ENCODE peak calls at places on chromosomes 11 and 22, in nine cellular contexts. One of them, this sample, is unnamed.
A peak's percentile ranks its signal among the peaks of the same experiment; 100 is the strongest.

GRCh38 chr11:1230456-1231395 is 7.9 kb downstream of the MUC5B start:
- DNase-seq in testis: no peak
- DNase-seq in A549: no peak
- DNase-seq in cardiac muscle cell: no peak
- DNase-seq in tibial nerve: no peak
- DNase-seq in CD8-positive, alpha-beta T cell: no peak
- DNase-seq in body of pancreas: peak; percentile 11
- DNase-seq in neuronal stem cell: no peak
- DNase-seq in GM23338: no peak
- DNase-seq in this sample: no peak

GRCh38 chr11:7977251-7977917 is 9.8 kb upstream of the EIF3F start:
- DNase-seq in testis: no peak
- DNase-seq in A549: no peak
- DNase-seq in cardiac muscle cell: peak; percentile 73
- DNase-seq in tibial nerve: no peak
- DNase-seq in CD8-positive, alpha-beta T cell: no peak
- DNase-seq in body of pancreas: no peak
- DNase-seq in neuronal stem cell: no peak
- DNase-seq in GM23338: peak; percentile 50
- DNase-seq in this sample: no peak

GRCh38 chr22:49302530-49302929 is 525.1 kb downstream of the BRD1 start:
- DNase-seq in testis: peak; percentile 10
- DNase-seq in A549: no peak
- DNase-seq in cardiac muscle cell: no peak
- DNase-seq in tibial nerve: no peak
- DNase-seq in CD8-positive, alpha-beta T cell: no peak
- DNase-seq in body of pancreas: no peak
- DNase-seq in neuronal stem cell: no peak
- DNase-seq in GM23338: no peak
- DNase-seq in this sample: no peak

GRCh38 chr11:2587132-2587930 is 112.5 kb downstream of the KCNQ1OT1 start:
- DNase-seq in testis: peak; percentile 9
- DNase-seq in A549: no peak
- DNase-seq in cardiac muscle cell: no peak
- DNase-seq in tibial nerve: peak; percentile 2
- DNase-seq in CD8-positive, alpha-beta T cell: no peak
- DNase-seq in body of pancreas: peak; percentile 8
- DNase-seq in neuronal stem cell: no peak
- DNase-seq in GM23338: no peak
- DNase-seq in this sample: no peak

GRCh38 chr11:10302294-10302743 is 2.6 kb upstream of the ADM start:
- DNase-seq in testis: no peak
- DNase-seq in A549: no peak
- DNase-seq in cardiac muscle cell: peak; percentile 33
- DNase-seq in tibial nerve: no peak
- DNase-seq in CD8-positive, alpha-beta T cell: no peak
- DNase-seq in body of pancreas: peak; percentile 78
- DNase-seq in neuronal stem cell: no peak
- DNase-seq in GM23338: no peak
- DNase-seq in this sample: no peak

GRCh38 chr11:19673924-19674390 is 38.7 kb upstream of the NAV2 start:
- DNase-seq in testis: peak; percentile 74
- DNase-seq in A549: no peak
- DNase-seq in cardiac muscle cell: peak; percentile 64
- DNase-seq in tibial nerve: peak; percentile 56
- DNase-seq in CD8-positive, alpha-beta T cell: no peak
- DNase-seq in body of pancreas: no peak
- DNase-seq in neuronal stem cell: peak; percentile 37
- DNase-seq in GM23338: peak; percentile 54
- DNase-seq in this sample: no peak

GRCh38 chr11:42806191-42806590 is 505.6 kb upstream of the API5 start:
- DNase-seq in testis: no peak
- DNase-seq in A549: no peak
- DNase-seq in cardiac muscle cell: no peak
- DNase-seq in tibial nerve: no peak
- DNase-seq in CD8-positive, alpha-beta T cell: no peak
- DNase-seq in body of pancreas: no peak
- DNase-seq in neuronal stem cell: no peak
- DNase-seq in GM23338: no peak
- DNase-seq in this sample: no peak

GRCh38 chr11:86192858-86193257 is 51.7 kb upstream of the EED start:
- DNase-seq in testis: no peak
- DNase-seq in A549: no peak
- DNase-seq in cardiac muscle cell: no peak
- DNase-seq in tibial nerve: no peak
- DNase-seq in CD8-positive, alpha-beta T cell: no peak
- DNase-seq in body of pancreas: no peak
- DNase-seq in neuronal stem cell: no peak
- DNase-seq in GM23338: no peak
- DNase-seq in this sample: no peak

GRCh38 chr22:48182036-48182435 is 1419.6 kb downstream of the TBC1D22A start:
- DNase-seq in testis: no peak
- DNase-seq in A549: no peak
- DNase-seq in cardiac muscle cell: no peak
- DNase-seq in tibial nerve: no peak
- DNase-seq in CD8-positive, alpha-beta T cell: no peak
- DNase-seq in body of pancreas: no peak
- DNase-seq in neuronal stem cell: no peak
- DNase-seq in GM23338: no peak
- DNase-seq in this sample: no peak

GRCh38 chr22:26777402-26777801 is 120.0 kb downstream of the MIAT start:
- DNase-seq in testis: no peak
- DNase-seq in A549: no peak
- DNase-seq in cardiac muscle cell: peak; percentile 25
- DNase-seq in tibial nerve: no peak
- DNase-seq in CD8-positive, alpha-beta T cell: no peak
- DNase-seq in body of pancreas: no peak
- DNase-seq in neuronal stem cell: no peak
- DNase-seq in GM23338: peak; percentile 93
- DNase-seq in this sample: no peak

GRCh38 chr22:17475318-17476212 is 87.7 kb upstream of the SLC25A18 start:
- DNase-seq in testis: no peak
- DNase-seq in A549: no peak
- DNase-seq in cardiac muscle cell: no peak
- DNase-seq in tibial nerve: no peak
- DNase-seq in CD8-positive, alpha-beta T cell: no peak
- DNase-seq in body of pancreas: no peak
- DNase-seq in neuronal stem cell: peak; percentile 78
- DNase-seq in GM23338: peak; percentile 41
- DNase-seq in this sample: no peak

GRCh38 chr22:17481424-17481823 is 81.9 kb upstream of the SLC25A18 start:
- DNase-seq in testis: no peak
- DNase-seq in A549: no peak
- DNase-seq in cardiac muscle cell: no peak
- DNase-seq in tibial nerve: no peak
- DNase-seq in CD8-positive, alpha-beta T cell: no peak
- DNase-seq in body of pancreas: no peak
- DNase-seq in neuronal stem cell: no peak
- DNase-seq in GM23338: no peak
- DNase-seq in this sample: no peak

GRCh38 chr22:17476838-17477237 is 86.5 kb upstream of the SLC25A18 start:
- DNase-seq in testis: no peak
- DNase-seq in A549: no peak
- DNase-seq in cardiac muscle cell: peak; percentile 57
- DNase-seq in tibial nerve: no peak
- DNase-seq in CD8-positive, alpha-beta T cell: no peak
- DNase-seq in body of pancreas: no peak
- DNase-seq in neuronal stem cell: no peak
- DNase-seq in GM23338: peak; percentile 52
- DNase-seq in this sample: no peak

GRCh38 chr22:17479129-17479528 is 84.2 kb upstream of the SLC25A18 start:
- DNase-seq in testis: no peak
- DNase-seq in A549: no peak
- DNase-seq in cardiac muscle cell: no peak
- DNase-seq in tibial nerve: no peak
- DNase-seq in CD8-positive, alpha-beta T cell: no peak
- DNase-seq in body of pancreas: no peak
- DNase-seq in neuronal stem cell: no peak
- DNase-seq in GM23338: no peak
- DNase-seq in this sample: no peak

DNA sequence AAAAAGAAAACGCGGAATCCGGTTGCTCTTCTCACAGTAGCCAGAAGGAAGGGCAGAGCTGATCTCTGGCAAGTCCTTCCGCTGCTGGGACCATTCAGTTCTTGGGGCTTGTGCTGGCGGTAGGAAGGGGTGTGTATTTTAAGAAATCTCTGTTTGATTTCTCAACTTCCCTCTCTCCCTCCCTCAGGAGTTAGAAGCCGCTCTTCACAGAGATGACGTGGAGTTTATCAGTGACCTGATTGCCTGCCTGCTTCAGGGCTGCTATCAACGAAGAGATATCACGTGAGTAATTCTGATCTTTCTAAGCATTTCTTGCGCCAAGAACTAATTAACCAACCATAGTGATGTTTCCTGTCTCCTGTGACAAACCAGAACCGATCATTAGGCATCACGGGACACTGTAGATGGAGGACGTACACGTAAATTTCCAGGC is 85.9 kb upstream of the SLC25A18 start:
- DNase-seq in testis: no peak
- DNase-seq in A549: no peak
- DNase-seq in cardiac muscle cell: peak; percentile 88
- DNase-seq in tibial nerve: peak; percentile 10
- DNase-seq in CD8-positive, alpha-beta T cell: no peak
- DNase-seq in body of pancreas: no peak
- DNase-seq in neuronal stem cell: no peak
- DNase-seq in GM23338: peak; percentile 61
- DNase-seq in this sample: no peak
- H3K4me1 ChIP-seq in testis: no peaks in the 10 kb centered on the region
- H3K4me1 ChIP-seq in A549: no peaks in the 10 kb centered on the region
- H3K4me1 ChIP-seq in cardiac muscle cell: peaks cover 27% of the 10 kb centered on the region
- H3K4me1 ChIP-seq in tibial nerve: no peaks in the 10 kb centered on the region
- H3K4me1 ChIP-seq in CD8-positive, alpha-beta T cell: no peaks in the 10 kb centered on the region
- H3K4me1 ChIP-seq in body of pancreas: no peaks in the 10 kb centered on the region
- H3K4me1 ChIP-seq in neuronal stem cell: peaks cover 27% of the 10 kb centered on the region
- H3K4me1 ChIP-seq in GM23338: peaks cover 49% of the 10 kb centered on the region
- H3K4me1 ChIP-seq in this sample: no peaks in the 10 kb centered on the region

DNA sequence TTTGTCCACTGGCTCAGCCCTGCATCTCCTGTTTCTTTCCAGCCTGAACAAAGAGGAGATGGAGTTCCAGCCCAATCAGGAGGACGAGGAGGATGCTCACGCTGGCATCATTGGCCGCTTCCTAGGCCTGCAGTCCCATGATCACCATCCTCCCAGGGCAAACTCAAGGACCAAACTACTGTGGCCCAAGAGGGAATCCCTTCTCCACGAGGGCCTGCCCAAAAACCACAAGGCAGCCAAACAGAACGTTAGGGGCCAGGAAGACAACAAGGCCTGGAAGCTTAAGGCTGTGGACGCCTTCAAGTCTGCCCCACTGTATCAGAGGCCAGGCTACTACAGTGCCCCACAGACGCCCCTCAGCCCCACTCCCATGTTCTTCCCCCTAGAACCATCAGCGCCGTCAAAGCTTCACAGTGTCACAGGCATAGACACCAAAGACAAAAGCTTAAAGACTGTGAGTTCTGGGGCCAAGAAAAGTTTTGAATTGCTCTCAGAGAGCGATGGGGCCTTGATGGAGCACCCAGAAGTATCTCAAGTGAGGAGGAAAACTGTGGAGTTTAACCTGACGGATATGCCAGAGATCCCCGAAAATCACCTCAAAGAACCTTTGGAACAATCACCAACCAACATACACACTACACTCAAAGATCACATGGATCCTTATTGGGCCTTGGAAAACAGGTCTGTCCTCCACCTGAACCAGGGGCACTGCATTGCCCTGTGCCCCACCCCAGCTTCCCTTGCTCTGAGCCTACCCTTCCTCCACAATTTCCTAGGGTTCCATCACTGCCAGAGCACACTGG is 5.0 kb downstream of the FTH1 start:
- DNase-seq in testis: no peak
- DNase-seq in A549: peak; percentile 43
- DNase-seq in cardiac muscle cell: peak; percentile 69
- DNase-seq in tibial nerve: no peak
- DNase-seq in CD8-positive, alpha-beta T cell: no peak
- DNase-seq in body of pancreas: no peak
- DNase-seq in neuronal stem cell: no peak
- DNase-seq in GM23338: peak; percentile 11
- DNase-seq in this sample: no peak
- H3K27ac ChIP-seq in testis: peak overlapping the region; percentile 76
- H3K27ac ChIP-seq in A549: peak overlapping the region; percentile 97
- H3K27ac ChIP-seq in cardiac muscle cell: no peak overlapping the region
- H3K27ac ChIP-seq in tibial nerve: peak overlapping the region; percentile 100
- H3K27ac ChIP-seq in CD8-positive, alpha-beta T cell: no peak overlapping the region
- H3K27ac ChIP-seq in body of pancreas: peak overlapping the region; percentile 98
- H3K27ac ChIP-seq in neuronal stem cell: no peak overlapping the region
- H3K27ac ChIP-seq in GM23338: peak overlapping the region; percentile 26
- H3K27ac ChIP-seq in this sample: peak overlapping the region; percentile 49

GRCh38 chr11:126816655-126817054 is 183.9 kb downstream of the KIRREL3 start:
- DNase-seq in testis: no peak
- DNase-seq in A549: no peak
- DNase-seq in cardiac muscle cell: peak; percentile 7
- DNase-seq in tibial nerve: no peak
- DNase-seq in CD8-positive, alpha-beta T cell: no peak
- DNase-seq in body of pancreas: peak; percentile 15
- DNase-seq in neuronal stem cell: no peak
- DNase-seq in GM23338: no peak
- DNase-seq in this sample: no peak
- H3K4me3 ChIP-seq in testis: no peak overlapping the region
- H3K4me3 ChIP-seq in A549: no peak overlapping the region
- H3K4me3 ChIP-seq in cardiac muscle cell: no peak overlapping the region
- H3K4me3 ChIP-seq in tibial nerve: no peak overlapping the region
- H3K4me3 ChIP-seq in CD8-positive, alpha-beta T cell: no peak overlapping the region
- H3K4me3 ChIP-seq in body of pancreas: no peak overlapping the region
- H3K4me3 ChIP-seq in neuronal stem cell: no peak overlapping the region
- H3K4me3 ChIP-seq in GM23338: no peak overlapping the region
- H3K4me3 ChIP-seq in this sample: no peak overlapping the region

DNA sequence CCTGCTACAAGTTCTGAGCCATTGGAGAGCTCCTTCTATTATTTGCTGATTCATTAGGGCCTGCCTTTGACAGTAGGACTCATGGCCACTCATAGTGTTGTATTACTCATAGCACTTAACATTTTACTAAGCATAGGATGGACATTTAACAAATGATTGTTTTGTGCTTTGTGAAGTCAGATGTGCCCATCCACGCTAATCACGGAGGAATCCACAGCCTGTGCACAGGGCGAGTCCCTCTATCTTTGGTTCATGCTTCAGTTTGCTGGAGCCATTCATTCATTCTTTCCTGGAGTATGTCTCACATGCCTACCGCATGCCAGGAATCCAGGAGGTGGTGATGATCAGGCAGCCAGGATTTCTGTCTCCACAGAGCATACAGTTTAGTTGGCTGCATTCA is 254.1 kb downstream of the NTM start:
- DNase-seq in testis: no peak
- DNase-seq in A549: no peak
- DNase-seq in cardiac muscle cell: no peak
- DNase-seq in tibial nerve: no peak
- DNase-seq in CD8-positive, alpha-beta T cell: no peak
- DNase-seq in body of pancreas: no peak
- DNase-seq in neuronal stem cell: no peak
- DNase-seq in GM23338: no peak
- DNase-seq in this sample: no peak
- H3K4me1 ChIP-seq in testis: no peaks in the 10 kb centered on the region
- H3K4me1 ChIP-seq in A549: no peaks in the 10 kb centered on the region
- H3K4me1 ChIP-seq in cardiac muscle cell: no peaks in the 10 kb centered on the region
- H3K4me1 ChIP-seq in tibial nerve: no peaks in the 10 kb centered on the region
- H3K4me1 ChIP-seq in CD8-positive, alpha-beta T cell: no peaks in the 10 kb centered on the region
- H3K4me1 ChIP-seq in body of pancreas: no peaks in the 10 kb centered on the region
- H3K4me1 ChIP-seq in neuronal stem cell: no peaks in the 10 kb centered on the region
- H3K4me1 ChIP-seq in GM23338: no peaks in the 10 kb centered on the region
- H3K4me1 ChIP-seq in this sample: no peaks in the 10 kb centered on the region